ENCODE peak calls at places on chromosome 13, in eight cellular contexts. N is esophagus muscularis mucosa, U is right lobe of liver, P is K562, C is lower leg skin, E is body of pancreas, J is tibial nerve, F is HepG2. O is an unnamed sample.

GRCh38 chr13:79346300-79346914 is 59.6 kb downstream of the RBM26 start:
- DNase-seq in N (no peak), U (no peak), P (no peak), C (no peak), E (no peak), J (no peak), F (no peak), O (no peak)

GRCh38 chr13:33761744-33762143 is 56.2 kb upstream of the RFC3 start:
- DNase-seq in N (peak), U (no peak), P (peak), C (no peak), E (peak), J (no peak), F (peak), O (no peak)

GRCh38 chr13:111212517-111212873 is 97.4 kb downstream of the ARHGEF7 start:
- DNase-seq in N (no peak), U (no peak), P (no peak), C (no peak), E (no peak), J (no peak), F (no peak), O (no peak)

GRCh38 chr13:79481685-79482052 is 714 bp downstream of the NDFIP2 start:
- DNase-seq in N (no peak), U (peak), P (peak), C (no peak), E (peak), J (no peak), F (no peak), O (no peak)

GRCh38 chr13:109644069-109644750 is 142.2 kb downstream of the IRS2 start:
- DNase-seq in N (peak), U (no peak), P (no peak), C (no peak), E (no peak), J (no peak), F (no peak), O (no peak)

GRCh38 chr13:75347925-75348324 is 134.0 kb downstream of the TBC1D4 start:
- DNase-seq in N (no peak), U (no peak), P (no peak), C (no peak), E (no peak), J (no peak), F (no peak), O (no peak)

GRCh38 chr13:85313761-85314503 is 485.3 kb downstream of the SLITRK6 start:
- DNase-seq in N (no peak), U (no peak), P (no peak), C (no peak), E (no peak), J (no peak), F (no peak), O (no peak)

GRCh38 chr13:79386125-79386822 is 19.8 kb downstream of the RBM26 start:
- DNase-seq in N (no peak), U (no peak), P (no peak), C (no peak), E (no peak), J (no peak), F (no peak), O (no peak)

GRCh38 chr13:48275507-48275906 is 28.0 kb upstream of the RB1 start:
- DNase-seq in N (no peak), U (no peak), P (no peak), C (no peak), E (no peak), J (no peak), F (no peak), O (no peak)

GRCh38 chr13:97367016-97367415 is 67.0 kb upstream of the RAP2A start:
- DNase-seq in N (no peak), U (no peak), P (no peak), C (no peak), E (peak), J (no peak), F (no peak), O (no peak)

GRCh38 chr13:23777571-23777870 is 111.7 kb downstream of the MIPEP start:
- DNase-seq in N (no peak), U (no peak), P (no peak), C (no peak), E (no peak), J (no peak), F (no peak), O (no peak)

GRCh38 chr13:83878691-83879410 is 3.4 kb downstream of the SLITRK1 start:
- DNase-seq in N (no peak), U (no peak), P (no peak), C (peak), E (no peak), J (no peak), F (no peak), O (no peak)

GRCh38 chr13:45941261-45941660 is 89.7 kb upstream of the SIAH3 start:
- DNase-seq in N (no peak), U (no peak), P (no peak), C (no peak), E (no peak), J (no peak), F (no peak), O (no peak)

GRCh38 chr13:28659611-28659970 is 661 bp downstream of the POMP start:
- DNase-seq in N (no peak), U (no peak), P (peak), C (no peak), E (no peak), J (no peak), F (no peak), O (peak)

GRCh38 chr13:42696191-42696590 is 85.2 kb upstream of the FAM216B start:
- DNase-seq in N (no peak), U (no peak), P (no peak), C (no peak), E (no peak), J (no peak), F (no peak), O (no peak)

GRCh38 chr13:27372896-27373295 is 51.5 kb upstream of the GTF3A start:
- DNase-seq in N (no peak), U (peak), P (no peak), C (no peak), E (peak), J (no peak), F (peak), O (no peak)

GRCh38 chr13:76455960-76456359 is 430.2 kb downstream of the KCTD12 start:
- DNase-seq in N (no peak), U (no peak), P (no peak), C (no peak), E (no peak), J (no peak), F (no peak), O (no peak)

GRCh38 chr13:86085890-86086289 is 286.7 kb upstream of the SLITRK6 start:
- DNase-seq in N (no peak), U (no peak), P (no peak), C (no peak), E (no peak), J (no peak), F (no peak), O (no peak)

GRCh38 chr13:84894749-84895148 is 904.5 kb downstream of the SLITRK6 start:
- DNase-seq in N (no peak), U (no peak), P (no peak), C (no peak), E (no peak), J (no peak), F (no peak), O (no peak)

GRCh38 chr13:114063545-114064515 is 68.6 kb downstream of the RASA3 start:
- DNase-seq in N (peak), U (peak), P (peak), C (no peak), E (peak), J (peak), F (no peak), O (peak)

GRCh38 chr13:55244991-55245644 is 1895.6 kb upstream of the PRR20A start:
- DNase-seq in N (no peak), U (no peak), P (peak), C (no peak), E (peak), J (no peak), F (peak), O (no peak)

GRCh38 chr13:33639158-33639557 is 178.8 kb upstream of the RFC3 start:
- DNase-seq in N (no peak), U (peak), P (no peak), C (no peak), E (peak), J (no peak), F (peak), O (peak)

GRCh38 chr13:109180905-109181425 is 551.6 kb downstream of the MYO16 start:
- DNase-seq in N (no peak), U (no peak), P (no peak), C (no peak), E (no peak), J (no peak), F (peak), O (no peak)

GRCh38 chr13:27797228-27797624 is 4.9 kb downstream of the GSX1 start:
- DNase-seq in N (no peak), U (no peak), P (peak), C (no peak), E (peak), J (no peak), F (no peak), O (no peak)

GRCh38 chr13:19597523-19597922 is 35.9 kb upstream of the MPHOSPH8 start:
- DNase-seq in N (no peak), U (no peak), P (no peak), C (no peak), E (no peak), J (no peak), F (no peak), O (no peak)

GRCh38 chr13:95533545-95534135 is 18.9 kb upstream of the CLDN10 start:
- DNase-seq in N (no peak), U (no peak), P (no peak), C (no peak), E (peak), J (no peak), F (no peak), O (no peak)

DNA sequence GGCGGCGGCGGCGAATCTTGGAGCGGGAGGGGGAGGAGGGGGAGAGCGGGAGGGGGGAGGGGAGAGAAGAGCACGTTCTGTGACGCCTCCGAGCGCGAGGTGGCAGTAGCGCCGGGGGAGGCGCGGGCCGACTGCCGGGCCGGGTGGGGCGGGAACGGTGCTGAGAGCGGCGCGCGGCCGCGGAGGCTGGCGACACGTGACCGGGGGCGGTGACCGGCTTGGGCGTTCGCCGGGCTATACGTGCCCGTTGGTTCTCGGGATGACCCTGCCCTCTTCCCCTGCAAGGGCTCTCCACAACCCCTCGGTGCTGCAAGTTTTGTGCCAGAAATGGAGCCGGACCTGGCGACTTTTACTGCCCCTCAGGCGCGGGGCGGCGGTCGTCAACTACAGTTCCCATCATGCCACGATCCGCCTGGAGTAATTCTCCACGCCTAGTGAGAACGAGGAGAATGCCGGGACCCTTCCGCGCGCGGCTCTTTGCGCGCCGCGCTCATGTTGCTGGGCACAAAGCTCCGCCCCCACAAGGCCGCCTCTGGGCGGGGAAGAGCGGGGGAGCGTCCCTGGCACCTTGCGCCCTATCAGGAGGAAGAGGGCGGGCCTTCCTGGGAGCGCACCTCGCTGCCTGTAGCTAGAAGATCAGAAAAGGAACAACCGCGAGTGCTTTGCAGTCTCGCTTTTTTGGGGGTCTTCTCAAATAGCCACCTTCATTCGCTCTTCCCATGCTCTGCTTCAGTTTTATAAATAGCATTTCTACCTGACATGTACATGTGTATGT is at the start of gene KPNA3:
- DNase-seq in N (peak), U (peak), P (peak), C (peak), E (peak), J (peak), F (peak), O (peak)
- TF ChIP-seq POLR2A in N (peak), U (peak), P (peak), C (no peak), E (peak), J (peak), F (peak), O (peak)

GRCh38 chr13:40586886-40587285 is 79.6 kb downstream of the FOXO1 start:
- DNase-seq in N (no peak), U (no peak), P (no peak), C (no peak), E (no peak), J (no peak), F (no peak), O (no peak)
- TF ChIP-seq CTCF in N (no peak), U (peak), P (no peak), C (no peak), E (no peak), J (no peak), F (no peak), O (peak)

GRCh38 chr13:112587767-112588489 is at the start of gene TUBGCP3:
- DNase-seq in N (no peak), U (peak), P (peak), C (peak), E (peak), J (peak), F (peak), O (peak)
- TF ChIP-seq POLR2A in N (no peak), U (peak), P (peak), C (no peak), E (peak), J (peak), F (peak), O (peak)

GRCh38 chr13:51803018-51803417 is 945 bp downstream of the DHRS12 start:
- DNase-seq in N (no peak), U (no peak), P (no peak), C (no peak), E (no peak), J (no peak), F (no peak), O (no peak)

GRCh38 chr13:51802601-51803000 is 1.4 kb downstream of the DHRS12 start:
- DNase-seq in N (no peak), U (no peak), P (no peak), C (no peak), E (no peak), J (no peak), F (no peak), O (no peak)

GRCh38 chr13:51805313-51805712 is 1.4 kb upstream of the DHRS12 start:
- DNase-seq in N (no peak), U (no peak), P (no peak), C (no peak), E (no peak), J (no peak), F (no peak), O (no peak)

GRCh38 chr13:51804295-51805172 is 571 bp upstream of the DHRS12 start:
- DNase-seq in N (no peak), U (no peak), P (peak), C (no peak), E (no peak), J (no peak), F (no peak), O (peak)

GRCh38 chr13:51803422-51804294 is at the start of gene DHRS12:
- DNase-seq in N (peak), U (peak), P (peak), C (peak), E (peak), J (peak), F (peak), O (peak)
- TF ChIP-seq CTCF in N (peak), U (no peak), P (no peak), C (no peak), E (no peak), J (no peak), F (peak), O (no peak)